ENCODE peak calls at places on chromosomes 1 and 21, in four cellular contexts. One of them, this sample, is unnamed.

GRCh38 chr21:23936224-23936623 is 1671.1 kb downstream of the MRPL39 start:
- DNase-seq in AG08396: no peak
- DNase-seq in T-helper 2 cell: no peak
- DNase-seq in CD8-positive, alpha-beta T cell: no peak
- DNase-seq in this sample: no peak

GRCh38 chr1:76940586-76941335 is 73.5 kb downstream of the ST6GALNAC5 start:
- DNase-seq in AG08396: no peak
- DNase-seq in T-helper 2 cell: no peak
- DNase-seq in CD8-positive, alpha-beta T cell: no peak
- DNase-seq in this sample: peak; percentile 15

GRCh38 chr1:204358605-204359004 is 1.1 kb downstream of the PLEKHA6 start:
- DNase-seq in AG08396: no peak
- DNase-seq in T-helper 2 cell: no peak
- DNase-seq in CD8-positive, alpha-beta T cell: no peak
- DNase-seq in this sample: no peak

GRCh38 chr1:51957618-51958017 is 32.9 kb downstream of the RAB3B start:
- DNase-seq in AG08396: no peak
- DNase-seq in T-helper 2 cell: no peak
- DNase-seq in CD8-positive, alpha-beta T cell: no peak
- DNase-seq in this sample: no peak

GRCh38 chr1:1337793-1338147 is 6.7 kb downstream of the TAS1R3 start:
- DNase-seq in AG08396: no peak
- DNase-seq in T-helper 2 cell: peak; percentile 29
- DNase-seq in CD8-positive, alpha-beta T cell: no peak
- DNase-seq in this sample: no peak

GRCh38 chr21:34819357-34819999 is 150.7 kb downstream of the CLIC6 start:
- DNase-seq in AG08396: no peak
- DNase-seq in T-helper 2 cell: no peak
- DNase-seq in CD8-positive, alpha-beta T cell: no peak
- DNase-seq in this sample: no peak

GRCh38 chr1:214414691-214415090 is 133.7 kb downstream of the SMYD2 start:
- DNase-seq in AG08396: no peak
- DNase-seq in T-helper 2 cell: no peak
- DNase-seq in CD8-positive, alpha-beta T cell: no peak
- DNase-seq in this sample: no peak

GRCh38 chr21:38774152-38774551 is 31.6 kb upstream of the ETS2 start:
- DNase-seq in AG08396: no peak
- DNase-seq in T-helper 2 cell: no peak
- DNase-seq in CD8-positive, alpha-beta T cell: no peak
- DNase-seq in this sample: no peak

GRCh38 chr21:36847189-36847588 is 119.3 kb downstream of the HLCS start:
- DNase-seq in AG08396: peak; percentile 73
- DNase-seq in T-helper 2 cell: no peak
- DNase-seq in CD8-positive, alpha-beta T cell: no peak
- DNase-seq in this sample: peak; percentile 87

GRCh38 chr1:200894712-200895447 is at the start of gene INAVA:
- DNase-seq in AG08396: no peak
- DNase-seq in T-helper 2 cell: no peak
- DNase-seq in CD8-positive, alpha-beta T cell: no peak
- DNase-seq in this sample: no peak

GRCh38 chr1:212760126-212760823 is 31.3 kb downstream of the NSL1 start:
- DNase-seq in AG08396: no peak
- DNase-seq in T-helper 2 cell: peak; percentile 23
- DNase-seq in CD8-positive, alpha-beta T cell: peak; percentile 13
- DNase-seq in this sample: no peak

GRCh38 chr21:16821588-16821987 is 691.3 kb upstream of the CXADR start:
- DNase-seq in AG08396: no peak
- DNase-seq in T-helper 2 cell: no peak
- DNase-seq in CD8-positive, alpha-beta T cell: no peak
- DNase-seq in this sample: peak; percentile 12

GRCh38 chr1:6034750-6035096 is 11.0 kb upstream of the KCNAB2 start:
- DNase-seq in AG08396: no peak
- DNase-seq in T-helper 2 cell: no peak
- DNase-seq in CD8-positive, alpha-beta T cell: no peak
- DNase-seq in this sample: no peak

GRCh38 chr1:42358791-42359190 is 21.8 kb upstream of the RIMKLA start:
- DNase-seq in AG08396: no peak
- DNase-seq in T-helper 2 cell: no peak
- DNase-seq in CD8-positive, alpha-beta T cell: no peak
- DNase-seq in this sample: no peak

GRCh38 chr1:192158181-192158580 is at the start of gene RGS18:
- DNase-seq in AG08396: no peak
- DNase-seq in T-helper 2 cell: no peak
- DNase-seq in CD8-positive, alpha-beta T cell: no peak
- DNase-seq in this sample: no peak

GRCh38 chr1:11062965-11063401 is 3.2 kb upstream of the SRM start:
- DNase-seq in AG08396: no peak
- DNase-seq in T-helper 2 cell: no peak
- DNase-seq in CD8-positive, alpha-beta T cell: no peak
- DNase-seq in this sample: peak; percentile 95

GRCh38 chr1:29052951-29053350 is 70.8 kb downstream of the TMEM200B start:
- DNase-seq in AG08396: no peak
- DNase-seq in T-helper 2 cell: no peak
- DNase-seq in CD8-positive, alpha-beta T cell: no peak
- DNase-seq in this sample: no peak

GRCh38 chr1:7320661-7321060 is 450.4 kb upstream of the VAMP3 start:
- DNase-seq in AG08396: no peak
- DNase-seq in T-helper 2 cell: no peak
- DNase-seq in CD8-positive, alpha-beta T cell: no peak
- DNase-seq in this sample: no peak

GRCh38 chr1:21647431-21648373 is 21.5 kb downstream of the RAP1GAP start:
- DNase-seq in AG08396: peak; percentile 88
- DNase-seq in T-helper 2 cell: no peak
- DNase-seq in CD8-positive, alpha-beta T cell: no peak
- DNase-seq in this sample: peak; percentile 61

GRCh38 chr1:89605692-89606091 is 27.2 kb upstream of the LRRC8C start:
- DNase-seq in AG08396: peak; percentile 33
- DNase-seq in T-helper 2 cell: no peak
- DNase-seq in CD8-positive, alpha-beta T cell: no peak
- DNase-seq in this sample: peak; percentile 96

GRCh38 chr1:201252833-201253810 is 30.2 kb upstream of the PKP1 start:
- DNase-seq in AG08396: no peak
- DNase-seq in T-helper 2 cell: no peak
- DNase-seq in CD8-positive, alpha-beta T cell: no peak
- DNase-seq in this sample: no peak

GRCh38 chr1:155013632-155014031 is 11.0 kb downstream of the ZBTB7B start:
- DNase-seq in AG08396: no peak
- DNase-seq in T-helper 2 cell: peak; percentile 39
- DNase-seq in CD8-positive, alpha-beta T cell: no peak
- DNase-seq in this sample: no peak

GRCh38 chr1:11395616-11396015 is 83.3 kb upstream of the DISP3 start:
- DNase-seq in AG08396: no peak
- DNase-seq in T-helper 2 cell: no peak
- DNase-seq in CD8-positive, alpha-beta T cell: no peak
- DNase-seq in this sample: no peak

GRCh38 chr21:43021756-43022600 is 47.6 kb downstream of the PKNOX1 start:
- DNase-seq in AG08396: no peak
- DNase-seq in T-helper 2 cell: no peak
- DNase-seq in CD8-positive, alpha-beta T cell: no peak
- DNase-seq in this sample: no peak

GRCh38 chr1:1023700-1024099 is 3.8 kb downstream of the AGRN start:
- DNase-seq in AG08396: no peak
- DNase-seq in T-helper 2 cell: no peak
- DNase-seq in CD8-positive, alpha-beta T cell: no peak
- DNase-seq in this sample: no peak

GRCh38 chr1:196734460-196734859 is 40.2 kb upstream of the CFHR3 start:
- DNase-seq in AG08396: no peak
- DNase-seq in T-helper 2 cell: no peak
- DNase-seq in CD8-positive, alpha-beta T cell: no peak
- DNase-seq in this sample: peak; percentile 43

GRCh38 chr1:240091614-240092300 is at the start of gene FMN2:
- DNase-seq in AG08396: peak; percentile 93
- DNase-seq in T-helper 2 cell: no peak
- DNase-seq in CD8-positive, alpha-beta T cell: no peak
- DNase-seq in this sample: peak; percentile 71

GRCh38 chr1:51484591-51484990 is 34.5 kb downstream of the EPS15 start:
- DNase-seq in AG08396: no peak
- DNase-seq in T-helper 2 cell: no peak
- DNase-seq in CD8-positive, alpha-beta T cell: no peak
- DNase-seq in this sample: peak; percentile 63

GRCh38 chr1:243917863-243918565 is 68.0 kb upstream of the AKT3 start:
- DNase-seq in AG08396: peak; percentile 53
- DNase-seq in T-helper 2 cell: no peak
- DNase-seq in CD8-positive, alpha-beta T cell: no peak
- DNase-seq in this sample: peak; percentile 62

GRCh38 chr21:17402885-17403477 is 109.9 kb upstream of the CXADR start:
- DNase-seq in AG08396: no peak
- DNase-seq in T-helper 2 cell: no peak
- DNase-seq in CD8-positive, alpha-beta T cell: no peak
- DNase-seq in this sample: peak; percentile 9

GRCh38 chr1:222040163-222040900 is 298.4 kb upstream of the DUSP10 start:
- DNase-seq in AG08396: no peak
- DNase-seq in T-helper 2 cell: no peak
- DNase-seq in CD8-positive, alpha-beta T cell: no peak
- DNase-seq in this sample: no peak

GRCh38 chr1:202165267-202165941 is 5.0 kb upstream of the PTPN7 start:
- DNase-seq in AG08396: no peak
- DNase-seq in T-helper 2 cell: peak; percentile 24
- DNase-seq in CD8-positive, alpha-beta T cell: no peak
- DNase-seq in this sample: no peak

GRCh38 chr1:169109561-169110134 is 3.2 kb downstream of the ATP1B1 start:
- DNase-seq in AG08396: peak; percentile 64
- DNase-seq in T-helper 2 cell: no peak
- DNase-seq in CD8-positive, alpha-beta T cell: no peak
- DNase-seq in this sample: peak; percentile 96

GRCh38 chr1:31208361-31208945 is 31.2 kb downstream of the NKAIN1 start:
- DNase-seq in AG08396: no peak
- DNase-seq in T-helper 2 cell: no peak
- DNase-seq in CD8-positive, alpha-beta T cell: no peak
- DNase-seq in this sample: no peak

GRCh38 chr1:46749921-46750404 is 31.0 kb upstream of the EFCAB14 start:
- DNase-seq in AG08396: no peak
- DNase-seq in T-helper 2 cell: no peak
- DNase-seq in CD8-positive, alpha-beta T cell: no peak
- DNase-seq in this sample: peak; percentile 8

GRCh38 chr1:1111516-1112236 is 4.2 kb downstream of the C1orf159 start:
- DNase-seq in AG08396: no peak
- DNase-seq in T-helper 2 cell: no peak
- DNase-seq in CD8-positive, alpha-beta T cell: no peak
- DNase-seq in this sample: no peak

GRCh38 chr1:36160949-36161485 is 5.1 kb downstream of the MAP7D1 start:
- DNase-seq in AG08396: peak; percentile 81
- DNase-seq in T-helper 2 cell: peak; percentile 47
- DNase-seq in CD8-positive, alpha-beta T cell: peak; percentile 60
- DNase-seq in this sample: peak; percentile 76

This sample was measured in M059J.